ENCODE peak calls at places on chromosomes 4 and X, in four cellular contexts. J is OCI-LY7, N is cardiac muscle cell, L is esophagus squamous epithelium. M is an unnamed sample.

GRCh38 chrX:71652405-71652804 is 14.9 kb upstream of the LOC101059915 start:
- DNase-seq in J (peak; percentile 70), N (peak; percentile 55), L (no peak), M (peak; percentile 18)

GRCh38 chr4:147899512-147899911 is 167.6 kb downstream of the ARHGAP10 start:
- DNase-seq in J (no peak), N (no peak), L (no peak), M (no peak)

GRCh38 chr4:40948017-40948416 is 198.3 kb downstream of the NSUN7 start:
- DNase-seq in J (no peak), N (no peak), L (no peak), M (no peak)

GRCh38 chr4:61462451-61463326 is 262.6 kb downstream of the ADGRL3 start:
- DNase-seq in J (no peak), N (no peak), L (no peak), M (no peak)

GRCh38 chrX:21158678-21159077 is 215.5 kb upstream of the CNKSR2 start:
- DNase-seq in J (no peak), N (no peak), L (no peak), M (no peak)

GRCh38 chrX:153926863-153927685 is 1.0 kb upstream of the ARHGAP4 start:
- DNase-seq in J (peak; percentile 91), N (no peak), L (peak; percentile 31), M (no peak)

GRCh38 chr4:152992027-152992426 is 55.9 kb downstream of the FHDC1 start:
- DNase-seq in J (no peak), N (no peak), L (no peak), M (no peak)

GRCh38 chr4:121307441-121308327 is 73.1 kb downstream of the QRFPR start:
- DNase-seq in J (peak; percentile 28), N (peak; percentile 74), L (no peak), M (no peak)

GRCh38 chr4:71906096-71906495 is 122.2 kb upstream of the GC start:
- DNase-seq in J (no peak), N (no peak), L (no peak), M (no peak)

GRCh38 chrX:98065151-98065550 is 1181.4 kb downstream of the RPA4 start:
- DNase-seq in J (no peak), N (no peak), L (no peak), M (no peak)

GRCh38 chrX:15170927-15171326 is 99.0 kb downstream of the ASB9 start:
- DNase-seq in J (no peak), N (no peak), L (no peak), M (no peak)

GRCh38 chr4:23423540-23423939 is 466.3 kb downstream of the PPARGC1A start:
- DNase-seq in J (no peak), N (no peak), L (no peak), M (no peak)

GRCh38 chr4:127370495-127371069 is 262.2 kb upstream of the INTU start:
- DNase-seq in J (no peak), N (no peak), L (no peak), M (no peak)

GRCh38 chr4:168864831-168865541 is 145.1 kb downstream of the CBR4 start:
- DNase-seq in J (no peak), N (peak; percentile 42), L (no peak), M (no peak)

GRCh38 chr4:20219526-20219925 is 32.2 kb upstream of the SLIT2 start:
- DNase-seq in J (no peak), N (no peak), L (no peak), M (no peak)

GRCh38 chr4:165208741-165209388 is 1.5 kb downstream of the KLHL2 start:
- DNase-seq in J (peak; percentile 9), N (no peak), L (no peak), M (no peak)

GRCh38 chr4:80125252-80126177 is 52.5 kb upstream of the ANTXR2 start:
- DNase-seq in J (peak; percentile 9), N (peak; percentile 32), L (no peak), M (no peak)

GRCh38 chrX:64662876-64663275 is 267.6 kb upstream of the MTMR8 start:
- DNase-seq in J (no peak), N (no peak), L (no peak), M (no peak)

GRCh38 chrX:47649781-47650163 is 591 bp downstream of the ELK1 start:
- DNase-seq in J (no peak), N (no peak), L (no peak), M (no peak)

GRCh38 chr4:180538384-180539052 is 1704.7 kb upstream of the TENM3 start:
- DNase-seq in J (no peak), N (no peak), L (no peak), M (no peak)

GRCh38 chrX:130114141-130114561 is 3.9 kb upstream of the ELF4 start:
- DNase-seq in J (no peak), N (no peak), L (no peak), M (no peak)

GRCh38 chr4:41752081-41752836 is 3.7 kb upstream of the PHOX2B start:
- DNase-seq in J (no peak), N (no peak), L (no peak), M (no peak)

GRCh38 chr4:55127521-55127920 is 2.1 kb upstream of the KDR start:
- DNase-seq in J (no peak), N (no peak), L (no peak), M (no peak)

GRCh38 chr4:140186651-140187315 is 32.8 kb upstream of the MAML3 start:
- DNase-seq in J (no peak), N (no peak), L (no peak), M (peak; percentile 10)

GRCh38 chrX:40987413-40987812 is 97.8 kb upstream of the USP9X start:
- DNase-seq in J (no peak), N (no peak), L (no peak), M (no peak)

GRCh38 chr4:186957952-186958555 is 234.4 kb upstream of the FAT1 start:
- DNase-seq in J (no peak), N (no peak), L (no peak), M (no peak)

GRCh38 chr4:165974647-165975335 is 101.8 kb downstream of the TLL1 start:
- DNase-seq in J (no peak), N (no peak), L (no peak), M (no peak)

GRCh38 chrX:119004920-119005524 is 30.6 kb downstream of the LONRF3 start:
- DNase-seq in J (peak; percentile 42), N (peak; percentile 56), L (no peak), M (no peak)

GRCh38 chrX:39289827-39290226 is 488.6 kb downstream of the MID1IP1 start:
- DNase-seq in J (no peak), N (no peak), L (no peak), M (no peak)

GRCh38 chr4:108355523-108356208 is 186.9 kb upstream of the LEF1 start:
- DNase-seq in J (no peak), N (no peak), L (no peak), M (no peak)

GRCh38 chr4:2363951-2364653 is 54.3 kb downstream of the ZFYVE28 start:
- DNase-seq in J (no peak), N (no peak), L (no peak), M (no peak)

GRCh38 chr4:2362286-2363055 is 56.0 kb downstream of the ZFYVE28 start:
- DNase-seq in J (no peak), N (no peak), L (no peak), M (no peak)

GRCh38 chr4:2361366-2362285 is 56.8 kb downstream of the ZFYVE28 start:
- DNase-seq in J (no peak), N (no peak), L (no peak), M (no peak)

GRCh38 chr4:2364654-2365053 is 53.8 kb downstream of the ZFYVE28 start:
- DNase-seq in J (no peak), N (no peak), L (no peak), M (no peak)

GRCh38 chr4:2363056-2363719 is 55.3 kb downstream of the ZFYVE28 start:
- DNase-seq in J (no peak), N (peak; percentile 58), L (no peak), M (no peak)
- H3K4me3 ChIP-seq in J (no peak overlapping the region), N (no peak overlapping the region), L (no peak overlapping the region), M (no peak overlapping the region)

GRCh38 chrX:23787745-23788118 is 4.8 kb downstream of the SAT1 start:
- DNase-seq in J (no peak), N (no peak), L (no peak), M (no peak)

GRCh38 chrX:23789386-23790146 is 6.6 kb downstream of the SAT1 start:
- DNase-seq in J (no peak), N (no peak), L (no peak), M (no peak)

GRCh38 chrX:23788946-23789345 is 6.0 kb downstream of the SAT1 start:
- DNase-seq in J (no peak), N (no peak), L (no peak), M (no peak)

GRCh38 chrX:23790147-23790497 is 7.1 kb downstream of the SAT1 start:
- DNase-seq in J (no peak), N (no peak), L (no peak), M (no peak)

DNA sequence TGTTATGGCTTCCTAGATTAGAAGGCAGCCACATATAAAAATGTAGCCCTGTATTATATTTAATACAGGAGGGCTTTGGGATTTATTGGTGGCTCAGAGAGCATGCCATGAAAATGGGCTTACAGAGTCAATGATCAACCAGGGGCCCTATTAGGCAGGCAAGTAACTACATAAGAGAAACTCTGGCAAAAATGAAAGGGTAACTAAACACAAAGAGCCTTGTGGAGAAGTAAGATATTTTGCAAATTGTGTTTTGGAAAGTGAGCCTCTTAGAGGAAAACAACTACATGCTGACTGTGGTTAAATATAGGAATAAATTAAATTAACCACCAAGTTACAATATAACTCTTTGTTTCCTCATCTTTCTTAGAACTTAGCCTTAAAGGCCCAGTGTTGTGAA is 5.5 kb downstream of the SAT1 start:
- DNase-seq in J (no peak), N (no peak), L (no peak), M (no peak)
- H3K27ac ChIP-seq in J (no peak overlapping the region), N (no peak overlapping the region), L (peak overlapping the region; percentile 3), M (no peak overlapping the region)

GRCh38 chrX:54810532-54810931 is 3.0 kb downstream of the MAGED2 start:
- DNase-seq in J (no peak), N (no peak), L (no peak), M (no peak)
- H3K4me3 ChIP-seq in J (no peak overlapping the region), N (no peak overlapping the region), L (no peak overlapping the region), M (peak overlapping the region; percentile 84)

DNA sequence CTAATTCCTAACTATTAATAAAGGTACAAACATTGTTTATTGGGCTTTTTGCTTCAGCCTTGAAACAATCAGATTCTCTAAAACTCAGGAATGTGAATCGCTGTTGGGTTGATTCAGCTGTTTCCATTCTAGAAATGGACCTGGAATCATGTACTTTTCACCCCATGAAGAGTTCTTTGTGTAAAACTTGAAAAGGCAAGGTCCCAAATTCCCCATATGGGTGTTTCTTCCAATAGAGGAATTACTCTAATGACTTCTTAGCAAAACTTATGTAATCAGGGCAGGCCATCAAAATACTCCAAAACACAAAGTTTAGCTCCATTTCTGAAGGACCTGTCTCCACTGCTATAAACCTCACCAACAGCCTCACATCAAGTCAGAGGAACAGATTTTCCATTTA is 7.3 kb downstream of the AFAP1 start:
- DNase-seq in J (no peak), N (no peak), L (no peak), M (no peak)
- H3K27ac ChIP-seq in J (no peak overlapping the region), N (no peak overlapping the region), L (no peak overlapping the region), M (no peak overlapping the region)

DNA sequence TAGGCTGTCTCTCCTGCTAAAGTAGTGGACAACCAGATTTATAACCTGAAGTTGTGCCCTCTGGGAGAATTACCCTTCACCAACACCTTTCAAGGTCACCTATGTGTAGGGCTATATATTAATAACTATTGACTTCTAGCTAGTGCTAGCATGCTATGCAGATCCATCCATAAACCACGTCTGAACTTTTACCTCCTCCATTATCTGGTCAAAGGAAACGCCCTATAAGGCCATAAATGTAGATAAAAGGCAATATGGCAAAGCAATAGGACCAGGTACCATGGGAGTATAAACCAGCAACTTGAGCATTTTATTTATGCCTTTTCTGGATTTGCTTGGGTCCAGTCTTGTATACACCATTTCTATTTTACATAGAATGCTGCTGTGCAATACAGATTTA is 72.8 kb upstream of the TAB3 start:
- DNase-seq in J (no peak), N (no peak), L (no peak), M (no peak)
- H3K4me3 ChIP-seq in J (no peak overlapping the region), N (no peak overlapping the region), L (no peak overlapping the region), M (no peak overlapping the region)

M was measured in AG04450.